ENCODE peak calls at places on chromosome 16, in seven cellular contexts. Q is heart right ventricle; E is stimulated activated CD4-positive, alpha-beta T cell treated with anti-CD3 and anti-CD28 coated beads, Interleukin-2, amount 100 ng/mL, for 24 hours; Z is activated T-cell treated with anti-CD3 and anti-CD28 coated beads, Interleukin-2, amount 50 U/mL, for 72 hours; I is left cardiac atrium; G is NCI-H1694 treated with DMSO at 0.1 percent for 48 hours; M is HFFc6. B is an unnamed sample.

GRCh38 chr16:75305364-75306101 is 54.1 kb upstream of the BCAR1 start:
- DNase-seq in Q (peak), E (peak), Z (peak), I (peak), G (peak), M (peak), B (peak)

GRCh38 chr16:69852815-69853214 is 90.7 kb downstream of the WWP2 start:
- DNase-seq in Q (no peak), E (no peak), Z (no peak), I (no peak), G (no peak), M (no peak), B (no peak)

GRCh38 chr16:7650446-7650845 is 317.8 kb downstream of the RBFOX1 start:
- DNase-seq in Q (no peak), E (no peak), Z (no peak), I (no peak), G (no peak), M (no peak), B (no peak)

GRCh38 chr16:52581530-52581929 is 34.6 kb upstream of the TOX3 start:
- DNase-seq in Q (no peak), E (no peak), Z (no peak), I (no peak), G (no peak), M (no peak), B (no peak)

GRCh38 chr16:4591191-4591590 is 23.5 kb downstream of the UBALD1 start:
- DNase-seq in Q (no peak), E (no peak), Z (no peak), I (no peak), G (no peak), M (no peak), B (no peak)

GRCh38 chr16:56667581-56668571 is at the start of gene MT1G:
- DNase-seq in Q (peak), E (peak), Z (peak), I (peak), G (no peak), M (no peak), B (no peak)

GRCh38 chr16:67834242-67834614 is 7.9 kb upstream of the THAP11 start:
- DNase-seq in Q (no peak), E (no peak), Z (no peak), I (no peak), G (no peak), M (no peak), B (no peak)

GRCh38 chr16:86033016-86033474 is 134.1 kb downstream of the IRF8 start:
- DNase-seq in Q (no peak), E (no peak), Z (no peak), I (no peak), G (no peak), M (no peak), B (no peak)

GRCh38 chr16:77424841-77425604 is 9.8 kb downstream of the ADAMTS18 start:
- DNase-seq in Q (no peak), E (no peak), Z (no peak), I (no peak), G (no peak), M (no peak), B (no peak)

GRCh38 chr16:35176449-35176848 is 1717.0 kb downstream of the TP53TG3F start:
- DNase-seq in Q (peak), E (no peak), Z (no peak), I (no peak), G (no peak), M (no peak), B (no peak)

GRCh38 chr16:73268311-73268997 is 220.5 kb upstream of the ZFHX3 start:
- DNase-seq in Q (no peak), E (no peak), Z (no peak), I (no peak), G (peak), M (no peak), B (no peak)

GRCh38 chr16:85557083-85557975 is 55.8 kb upstream of the GSE1 start:
- DNase-seq in Q (no peak), E (peak), Z (peak), I (no peak), G (no peak), M (no peak), B (peak)

GRCh38 chr16:22977294-22977697 is 163.3 kb downstream of the HS3ST2 start:
- DNase-seq in Q (no peak), E (no peak), Z (no peak), I (no peak), G (no peak), M (peak), B (no peak)

GRCh38 chr16:72428611-72429376 is 256.8 kb upstream of the PMFBP1 start:
- DNase-seq in Q (no peak), E (no peak), Z (no peak), I (no peak), G (peak), M (no peak), B (no peak)

GRCh38 chr16:55297910-55298175 is 26.2 kb upstream of the IRX6 start:
- DNase-seq in Q (no peak), E (no peak), Z (no peak), I (no peak), G (no peak), M (no peak), B (no peak)

GRCh38 chr16:68399456-68399855 is 48.9 kb downstream of the SMPD3 start:
- DNase-seq in Q (no peak), E (no peak), Z (no peak), I (no peak), G (no peak), M (no peak), B (no peak)

GRCh38 chr16:2490190-2491105 is 15.5 kb downstream of the TBC1D24 start:
- DNase-seq in Q (no peak), E (no peak), Z (no peak), I (no peak), G (no peak), M (no peak), B (no peak)

GRCh38 chr16:50279142-50279865 is 13.0 kb downstream of the ADCY7 start:
- DNase-seq in Q (peak), E (no peak), Z (no peak), I (peak), G (no peak), M (no peak), B (no peak)

GRCh38 chr16:14358697-14359305 is 271.3 kb downstream of the PARN start:
- DNase-seq in Q (no peak), E (no peak), Z (no peak), I (no peak), G (peak), M (no peak), B (no peak)

GRCh38 chr16:29978081-29978480 is 4.4 kb downstream of the TAOK2 start:
- DNase-seq in Q (no peak), E (no peak), Z (no peak), I (no peak), G (no peak), M (no peak), B (no peak)

GRCh38 chr16:67207857-67208524 is 9.1 kb downstream of the ELMO3 start:
- DNase-seq in Q (no peak), E (no peak), Z (no peak), I (no peak), G (no peak), M (peak), B (no peak)

GRCh38 chr16:73546351-73546845 is 498.5 kb upstream of the ZFHX3 start:
- DNase-seq in Q (no peak), E (no peak), Z (no peak), I (no peak), G (peak), M (no peak), B (no peak)

GRCh38 chr16:1494711-1495110 is 1.6 kb downstream of the TELO2 start:
- DNase-seq in Q (peak), E (no peak), Z (no peak), I (peak), G (peak), M (no peak), B (no peak)

GRCh38 chr16:8986111-8986510 is 22.4 kb upstream of the USP7 start:
- DNase-seq in Q (no peak), E (no peak), Z (no peak), I (no peak), G (no peak), M (no peak), B (no peak)

GRCh38 chr16:719815-720506 is 985 bp upstream of the ANTKMT start:
- DNase-seq in Q (no peak), E (no peak), Z (no peak), I (no peak), G (no peak), M (no peak), B (no peak)

GRCh38 chr16:57637424-57637823 is 9.0 kb downstream of the ADGRG1 start:
- DNase-seq in Q (peak), E (no peak), Z (no peak), I (peak), G (no peak), M (no peak), B (no peak)

GRCh38 chr16:15034266-15035162 is 21.4 kb downstream of the NTAN1 start:
- DNase-seq in Q (no peak), E (no peak), Z (no peak), I (no peak), G (no peak), M (no peak), B (no peak)

GRCh38 chr16:55120408-55120807 is 189.7 kb downstream of the IRX5 start:
- DNase-seq in Q (peak), E (no peak), Z (no peak), I (no peak), G (no peak), M (no peak), B (no peak)

GRCh38 chr16:86866986-86867722 is 288.8 kb downstream of the FOXL1 start:
- DNase-seq in Q (no peak), E (no peak), Z (no peak), I (no peak), G (no peak), M (no peak), B (no peak)

GRCh38 chr16:83117810-83118209 is 491.0 kb downstream of the CDH13 start:
- DNase-seq in Q (no peak), E (no peak), Z (no peak), I (no peak), G (no peak), M (no peak), B (no peak)

GRCh38 chr16:13453938-13454553 is 465.9 kb upstream of the ERCC4 start:
- DNase-seq in Q (no peak), E (peak), Z (peak), I (no peak), G (no peak), M (peak), B (no peak)

B was measured in stimulated activated naive B cell treated with anti-CD40 and anti-IgM and Interleukin-4, amounts not matched to agents 10 μg/mL and 1 μg/mL and 100 μg/mL, for 72 hours.